ENCODE peak calls at places on chromosomes 6 and 20, in four cellular contexts. N is RCC 7860, M is transverse colon, U is body of pancreas. L is an unnamed sample.

GRCh38 chr20:5580940-5581708 is 169.1 kb upstream of the SHLD1 start:
- DNase-seq in N (no peak), M (no peak), U (no peak), L (no peak)

GRCh38 chr20:38764563-38765355 is 16.5 kb downstream of the ACTR5 start:
- DNase-seq in N (peak), M (no peak), U (peak), L (peak)

GRCh38 chr6:146200136-146200708 is 171.4 kb downstream of the GRM1 start:
- DNase-seq in N (no peak), M (no peak), U (no peak), L (no peak)

GRCh38 chr20:5316188-5317158 is at the start of gene PROKR2:
- DNase-seq in N (no peak), M (no peak), U (no peak), L (no peak)

GRCh38 chr20:64049060-64049886 is at the start of gene SOX18:
- DNase-seq in N (no peak), M (no peak), U (no peak), L (no peak)

GRCh38 chr6:48084201-48084600 is 26.8 kb downstream of the PTCHD4 start:
- DNase-seq in N (no peak), M (no peak), U (no peak), L (no peak)

GRCh38 chr6:142605922-142606321 is 304.1 kb downstream of the ADGRG6 start:
- DNase-seq in N (no peak), M (no peak), U (no peak), L (no peak)

GRCh38 chr6:154292066-154292465 is 64.5 kb downstream of the IPCEF1 start:
- DNase-seq in N (no peak), M (no peak), U (no peak), L (no peak)

GRCh38 chr20:4813076-4813838 is 91.5 kb downstream of the PRND start:
- DNase-seq in N (no peak), M (peak), U (no peak), L (no peak)

GRCh38 chr6:71810880-71811279 is 75.5 kb upstream of the RIMS1 start:
- DNase-seq in N (no peak), M (no peak), U (no peak), L (no peak)

GRCh38 chr6:90068264-90068663 is 174.0 kb downstream of the GJA10 start:
- DNase-seq in N (peak), M (no peak), U (no peak), L (no peak)

GRCh38 chr6:107491791-107492674 is 2.1 kb downstream of the SOBP start:
- DNase-seq in N (no peak), M (no peak), U (no peak), L (no peak)

GRCh38 chr6:70901324-70901723 is 55.5 kb downstream of the B3GAT2 start:
- DNase-seq in N (no peak), M (no peak), U (no peak), L (no peak)

GRCh38 chr6:134379086-134379485 is 61.2 kb upstream of the SGK1 start:
- DNase-seq in N (no peak), M (peak), U (peak), L (peak)

GRCh38 chr6:17167327-17167979 is 65.6 kb downstream of the STMND1 start:
- DNase-seq in N (peak), M (peak), U (peak), L (peak)

GRCh38 chr6:75210885-75211739 is 5.3 kb upstream of the COL12A1 start:
- DNase-seq in N (peak), M (peak), U (peak), L (peak)

GRCh38 chr20:60294627-60295026 is 336.4 kb downstream of the CDH26 start:
- DNase-seq in N (no peak), M (no peak), U (no peak), L (no peak)

GRCh38 chr6:169723991-169724553 is at the start of gene PHF10:
- DNase-seq in N (no peak), M (peak), U (peak), L (no peak)

GRCh38 chr20:18326990-18327389 is 38.7 kb downstream of the ZNF133 start:
- DNase-seq in N (no peak), M (no peak), U (no peak), L (no peak)

GRCh38 chr6:55704421-55704820 is 125.4 kb upstream of the HMGCLL1 start:
- DNase-seq in N (peak), M (no peak), U (no peak), L (no peak)

GRCh38 chr6:27672113-27672799 is 199.4 kb upstream of the ZNF184 start:
- DNase-seq in N (peak), M (peak), U (peak), L (no peak)

GRCh38 chr20:58776109-58776508 is 74.6 kb downstream of the GNAS-AS1 start:
- DNase-seq in N (no peak), M (no peak), U (no peak), L (no peak)

GRCh38 chr6:75489025-75489424 is 4.6 kb downstream of the FILIP1 start:
- DNase-seq in N (no peak), M (no peak), U (no peak), L (no peak)

GRCh38 chr6:27931209-27931608 is 19.0 kb upstream of the OR2B2 start:
- DNase-seq in N (no peak), M (no peak), U (no peak), L (no peak)

GRCh38 chr6:73074175-73074574 is 151.1 kb downstream of the KHDC1L start:
- DNase-seq in N (peak), M (no peak), U (no peak), L (no peak)

GRCh38 chr20:17808357-17808756 is 108.6 kb downstream of the BANF2 start:
- DNase-seq in N (no peak), M (no peak), U (peak), L (peak)

GRCh38 chr6:75351570-75351969 is 67.0 kb upstream of the TMEM30A start:
- DNase-seq in N (no peak), M (no peak), U (no peak), L (no peak)